ENCODE peak calls at places on chromosomes 1 and 21, in nine cellular contexts. K is neural progenitor cell, R is colonic mucosa, V is lower lobe of right lung, P is psoas muscle, D is PC-3, J is RWPE2, H is heart left ventricle, Y is stomach. L is an unnamed sample.

GRCh38 chr1:243471754-243472725 is 216.2 kb downstream of the SDCCAG8 start:
- DNase-seq in P (no peak), K (no peak), J (no peak), V (no peak), R (no peak), Y (no peak), D (peak; percentile 27), H (no peak), L (no peak)

GRCh38 chr1:75472971-75473603 is 137.8 kb downstream of the SLC44A5 start:
- DNase-seq in D (no peak), Y (no peak), R (no peak), H (no peak), V (no peak), K (no peak), P (no peak), J (no peak), L (no peak)

GRCh38 chr21:29209696-29210095 is 79.3 kb downstream of the MAP3K7CL start:
- DNase-seq in Y (no peak), H (no peak), D (no peak), K (no peak), J (no peak), R (no peak), V (no peak), P (no peak), L (no peak)

GRCh38 chr1:21919520-21919919 is 17.6 kb downstream of the HSPG2 start:
- DNase-seq in D (peak; percentile 77), P (no peak), R (no peak), K (no peak), H (no peak), V (no peak), J (no peak), Y (no peak), L (no peak)

GRCh38 chr1:42777860-42778259 is 6.9 kb upstream of the TMEM269 start:
- DNase-seq in H (no peak), R (peak; percentile 26), J (no peak), D (peak; percentile 48), K (peak; percentile 72), P (no peak), Y (no peak), V (no peak), L (no peak)

GRCh38 chr21:37153193-37153934 is 80.3 kb downstream of the TTC3 start:
- DNase-seq in D (peak; percentile 94), K (no peak), P (no peak), R (peak; percentile 40), Y (no peak), H (no peak), J (no peak), V (no peak), L (no peak)

GRCh38 chr1:219188331-219188803 is 14.7 kb downstream of the LYPLAL1 start:
- DNase-seq in K (no peak), V (no peak), Y (no peak), J (no peak), D (no peak), H (no peak), R (no peak), P (no peak), L (no peak)

GRCh38 chr1:225840713-225841112 is 30.8 kb downstream of the EPHX1 start:
- DNase-seq in Y (no peak), D (no peak), J (no peak), K (no peak), H (no peak), R (no peak), P (no peak), V (no peak), L (no peak)

GRCh38 chr1:97796716-97797115 is 124.1 kb downstream of the DPYD start:
- DNase-seq in H (no peak), D (no peak), K (no peak), J (no peak), P (no peak), R (no peak), Y (no peak), V (no peak), L (no peak)

GRCh38 chr1:154726443-154726842 is 118.5 kb upstream of the ADAR start:
- DNase-seq in Y (no peak), D (peak; percentile 61), V (no peak), R (no peak), K (no peak), P (no peak), J (no peak), H (no peak), L (no peak)

GRCh38 chr1:27686223-27686990 is 14.4 kb upstream of the IFI6 start:
- DNase-seq in J (no peak), H (no peak), P (no peak), K (peak; percentile 38), D (no peak), Y (peak; percentile 81), V (peak; percentile 55), R (peak; percentile 90), L (no peak)

GRCh38 chr1:116159611-116160010 is 48.4 kb downstream of the MAB21L3 start:
- DNase-seq in H (no peak), D (no peak), K (no peak), V (no peak), Y (no peak), P (no peak), J (no peak), R (peak; percentile 4), L (no peak)

GRCh38 chr1:84750110-84750509 is 59.8 kb upstream of the SSX2IP start:
- DNase-seq in H (no peak), K (no peak), D (peak; percentile 33), J (no peak), V (no peak), P (no peak), Y (no peak), R (no peak), L (no peak)

GRCh38 chr1:35044406-35044805 is 12.7 kb upstream of the ZMYM6 start:
- DNase-seq in Y (no peak), J (no peak), R (no peak), K (no peak), H (no peak), V (no peak), P (no peak), D (no peak), L (no peak)

GRCh38 chr21:45524756-45525152 is 17.5 kb downstream of the SLC19A1 start:
- DNase-seq in R (no peak), P (no peak), D (no peak), V (peak; percentile 23), K (no peak), J (peak; percentile 34), H (no peak), Y (peak; percentile 20), L (no peak)

GRCh38 chr1:184260382-184260781 is 126.4 kb upstream of the C1orf21 start:
- DNase-seq in P (no peak), V (no peak), H (no peak), K (no peak), J (no peak), Y (no peak), R (no peak), D (peak; percentile 3), L (no peak)

GRCh38 chr1:68112835-68113243 is 62.4 kb upstream of the DIRAS3 start:
- DNase-seq in P (no peak), J (no peak), V (no peak), H (no peak), D (peak; percentile 95), K (no peak), Y (no peak), R (no peak), L (no peak)

GRCh38 chr1:60227581-60228252 is 154.1 kb upstream of the C1orf87 start:
- DNase-seq in K (no peak), J (no peak), D (no peak), P (no peak), Y (no peak), V (no peak), R (no peak), H (no peak), L (no peak)

GRCh38 chr21:26715878-26716506 is 129.2 kb downstream of the ADAMTS1 start:
- DNase-seq in D (peak; percentile 80), Y (peak; percentile 44), P (no peak), R (peak; percentile 41), V (peak; percentile 44), J (no peak), K (peak; percentile 74), H (no peak), L (no peak)

GRCh38 chr1:206513312-206514111 is 6.2 kb downstream of the RASSF5 start:
- DNase-seq in P (peak; percentile 83), K (no peak), D (peak; percentile 98), V (no peak), J (peak; percentile 94), H (peak; percentile 73), Y (no peak), R (peak; percentile 44), L (peak; percentile 47)

DNA sequence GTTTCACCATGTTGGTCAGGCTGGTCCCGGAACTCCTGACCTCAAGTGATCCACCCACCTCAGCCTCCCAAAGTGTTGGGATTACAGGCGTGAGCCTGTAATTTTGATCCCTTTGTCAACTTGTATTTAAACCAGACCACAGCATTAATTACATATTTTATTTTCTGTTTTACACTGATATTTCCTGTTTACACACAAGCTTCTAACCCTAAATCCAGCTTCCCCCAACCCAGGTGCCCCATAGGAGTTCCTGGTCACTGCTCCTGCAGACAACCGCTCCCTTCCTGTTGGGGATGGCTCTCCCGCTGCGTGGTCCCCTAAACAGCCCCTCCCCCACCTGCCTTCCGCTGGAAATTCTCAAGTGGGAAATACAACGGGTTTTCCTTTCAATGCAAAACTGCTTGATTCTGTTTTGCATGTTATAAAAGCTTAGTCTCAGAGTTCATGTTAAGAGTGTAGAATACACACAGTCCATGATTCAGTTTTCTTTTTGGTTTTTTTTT is 3.7 kb downstream of the CSTB start:
- DNase-seq in K (no peak), H (no peak), Y (no peak), R (no peak), P (no peak), D (no peak), V (no peak), J (no peak), L (no peak)
- H3K4me3 ChIP-seq in K (no peak overlapping the region), H (no peak overlapping the region), Y (no peak overlapping the region), R (no peak overlapping the region), P (no peak overlapping the region), D (no peak overlapping the region), V (no peak overlapping the region), J (no peak overlapping the region), L (no peak overlapping the region)

DNA sequence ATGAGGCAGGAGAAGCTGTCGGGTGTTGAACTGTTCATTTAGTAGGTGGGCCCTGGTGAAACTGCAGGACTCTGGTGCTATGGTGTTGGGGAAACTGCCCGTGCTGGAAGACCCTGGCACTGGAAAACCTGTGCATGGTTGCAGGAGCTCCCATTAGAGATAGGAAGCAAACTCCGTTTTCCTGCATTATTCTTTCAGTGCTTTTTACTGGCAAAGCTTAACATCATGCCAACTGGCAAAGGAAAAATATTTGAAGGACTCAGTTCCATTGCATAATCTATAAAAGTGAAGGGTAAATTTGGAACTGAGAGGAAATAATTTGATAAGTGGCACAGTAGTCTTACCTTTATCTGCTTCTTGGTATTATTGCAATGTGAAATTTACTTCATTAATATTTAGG is 31.7 kb upstream of the MPC2 start:
- DNase-seq in K (no peak), H (no peak), D (no peak), P (no peak), R (no peak), Y (no peak), V (no peak), J (no peak), L (no peak)
- H3K27me3 ChIP-seq in K (no peaks in the 10 kb centered on the region), H (no peaks in the 10 kb centered on the region), D (no peaks in the 10 kb centered on the region), P (no peaks in the 10 kb centered on the region), R (no peaks in the 10 kb centered on the region), Y (no peaks in the 10 kb centered on the region), V (no peaks in the 10 kb centered on the region), J (no peaks in the 10 kb centered on the region), L (no peaks in the 10 kb centered on the region)

GRCh38 chr1:92329356-92330129 is 30.7 kb downstream of the RPAP2 start:
- DNase-seq in P (no peak), J (peak; percentile 81), D (peak; percentile 69), H (no peak), R (no peak), V (no peak), Y (no peak), K (no peak), L (no peak)
- TF ChIP-seq CTCF in P (no peak), J (peak; percentile 10), D (no peak), H (no peak), R (no peak), V (no peak), Y (no peak), K (no peak), L (no peak)

GRCh38 chr1:99768525-99769382 is 2.3 kb upstream of the FRRS1 start:
- DNase-seq in J (no peak), H (no peak), V (no peak), K (no peak), P (no peak), Y (no peak), R (no peak), D (no peak), L (no peak)
- H3K4me3 ChIP-seq in J (no peak overlapping the region), H (no peak overlapping the region), V (no peak overlapping the region), K (no peak overlapping the region), P (no peak overlapping the region), Y (no peak overlapping the region), R (no peak overlapping the region), D (no peak overlapping the region), L (no peak overlapping the region)

L was measured in gastrocnemius medialis.